ENCODE peak calls at places on chromosome 7, in nine cellular contexts. One of them, this sample, is unnamed.

GRCh38 chr7:43869898-43870240 is 552 bp upstream of the MRPS24 start:
- DNase-seq in frontal cortex: peak; percentile 39
- DNase-seq in NCI-H1048: no peak
- DNase-seq in kidney tubule cell: peak; percentile 93
- DNase-seq in NCI-H1092 treated with DMSO at 0.1 percent for 48 hours: no peak
- DNase-seq in body of pancreas: peak; percentile 38
- DNase-seq in A549: peak; percentile 38
- DNase-seq in foreskin fibroblast: peak; percentile 94
- DNase-seq in stimulated activated naive CD8-positive, alpha-beta T cell treated with anti-CD3 and anti-CD28 coated beads, Interleukin-15, Interleukin-2, amounts not matched to agents 100 U/mL and 50 U/mL, for 24 hours: peak; percentile 42
- DNase-seq in this sample: no peak

GRCh38 chr7:16657656-16658279 is 11.8 kb downstream of the BZW2 start:
- DNase-seq in body of pancreas: peak; percentile 29
- DNase-seq in stimulated activated naive CD8-positive, alpha-beta T cell treated with anti-CD3 and anti-CD28 coated beads, Interleukin-15, Interleukin-2, amounts not matched to agents 100 U/mL and 50 U/mL, for 24 hours: no peak
- DNase-seq in NCI-H1048: no peak
- DNase-seq in kidney tubule cell: peak; percentile 62
- DNase-seq in foreskin fibroblast: peak; percentile 92
- DNase-seq in NCI-H1092 treated with DMSO at 0.1 percent for 48 hours: no peak
- DNase-seq in A549: peak; percentile 77
- DNase-seq in frontal cortex: no peak
- DNase-seq in this sample: no peak

GRCh38 chr7:93835684-93836083 is 54.9 kb downstream of the TFPI2 start:
- DNase-seq in A549: no peak
- DNase-seq in stimulated activated naive CD8-positive, alpha-beta T cell treated with anti-CD3 and anti-CD28 coated beads, Interleukin-15, Interleukin-2, amounts not matched to agents 100 U/mL and 50 U/mL, for 24 hours: no peak
- DNase-seq in NCI-H1092 treated with DMSO at 0.1 percent for 48 hours: no peak
- DNase-seq in frontal cortex: no peak
- DNase-seq in body of pancreas: no peak
- DNase-seq in NCI-H1048: no peak
- DNase-seq in kidney tubule cell: no peak
- DNase-seq in foreskin fibroblast: no peak
- DNase-seq in this sample: no peak

GRCh38 chr7:18239212-18239611 is 211.6 kb upstream of the PRPS1L1 start:
- DNase-seq in kidney tubule cell: no peak
- DNase-seq in NCI-H1092 treated with DMSO at 0.1 percent for 48 hours: no peak
- DNase-seq in stimulated activated naive CD8-positive, alpha-beta T cell treated with anti-CD3 and anti-CD28 coated beads, Interleukin-15, Interleukin-2, amounts not matched to agents 100 U/mL and 50 U/mL, for 24 hours: no peak
- DNase-seq in A549: no peak
- DNase-seq in NCI-H1048: no peak
- DNase-seq in foreskin fibroblast: no peak
- DNase-seq in frontal cortex: no peak
- DNase-seq in body of pancreas: no peak
- DNase-seq in this sample: no peak

GRCh38 chr7:153224890-153225289 is 465.3 kb downstream of the ACTR3B start:
- DNase-seq in frontal cortex: no peak
- DNase-seq in body of pancreas: no peak
- DNase-seq in stimulated activated naive CD8-positive, alpha-beta T cell treated with anti-CD3 and anti-CD28 coated beads, Interleukin-15, Interleukin-2, amounts not matched to agents 100 U/mL and 50 U/mL, for 24 hours: no peak
- DNase-seq in NCI-H1092 treated with DMSO at 0.1 percent for 48 hours: no peak
- DNase-seq in A549: no peak
- DNase-seq in NCI-H1048: no peak
- DNase-seq in kidney tubule cell: no peak
- DNase-seq in foreskin fibroblast: no peak
- DNase-seq in this sample: no peak

GRCh38 chr7:134905375-134905774 is 80.9 kb upstream of the AGBL3 start:
- DNase-seq in A549: no peak
- DNase-seq in NCI-H1092 treated with DMSO at 0.1 percent for 48 hours: no peak
- DNase-seq in stimulated activated naive CD8-positive, alpha-beta T cell treated with anti-CD3 and anti-CD28 coated beads, Interleukin-15, Interleukin-2, amounts not matched to agents 100 U/mL and 50 U/mL, for 24 hours: no peak
- DNase-seq in foreskin fibroblast: peak; percentile 85
- DNase-seq in body of pancreas: peak; percentile 23
- DNase-seq in NCI-H1048: no peak
- DNase-seq in frontal cortex: no peak
- DNase-seq in kidney tubule cell: peak; percentile 38
- DNase-seq in this sample: no peak

GRCh38 chr7:12256025-12256570 is 45.0 kb downstream of the TMEM106B start:
- DNase-seq in kidney tubule cell: peak; percentile 66
- DNase-seq in body of pancreas: no peak
- DNase-seq in foreskin fibroblast: peak; percentile 7
- DNase-seq in A549: peak; percentile 14
- DNase-seq in frontal cortex: no peak
- DNase-seq in stimulated activated naive CD8-positive, alpha-beta T cell treated with anti-CD3 and anti-CD28 coated beads, Interleukin-15, Interleukin-2, amounts not matched to agents 100 U/mL and 50 U/mL, for 24 hours: no peak
- DNase-seq in NCI-H1092 treated with DMSO at 0.1 percent for 48 hours: no peak
- DNase-seq in NCI-H1048: no peak
- DNase-seq in this sample: no peak

GRCh38 chr7:134458806-134459698 is at the start of gene AKR1B1:
- DNase-seq in body of pancreas: peak; percentile 86
- DNase-seq in stimulated activated naive CD8-positive, alpha-beta T cell treated with anti-CD3 and anti-CD28 coated beads, Interleukin-15, Interleukin-2, amounts not matched to agents 100 U/mL and 50 U/mL, for 24 hours: peak; percentile 90
- DNase-seq in foreskin fibroblast: peak; percentile 92
- DNase-seq in NCI-H1048: no peak
- DNase-seq in kidney tubule cell: peak; percentile 95
- DNase-seq in NCI-H1092 treated with DMSO at 0.1 percent for 48 hours: peak; percentile 95
- DNase-seq in frontal cortex: peak; percentile 82
- DNase-seq in A549: peak; percentile 98
- DNase-seq in this sample: peak; percentile 83

GRCh38 chr7:101017099-101017777 is 2.6 kb upstream of the MUC17 start:
- DNase-seq in kidney tubule cell: peak; percentile 92
- DNase-seq in NCI-H1092 treated with DMSO at 0.1 percent for 48 hours: peak; percentile 3
- DNase-seq in body of pancreas: peak; percentile 54
- DNase-seq in stimulated activated naive CD8-positive, alpha-beta T cell treated with anti-CD3 and anti-CD28 coated beads, Interleukin-15, Interleukin-2, amounts not matched to agents 100 U/mL and 50 U/mL, for 24 hours: peak; percentile 79
- DNase-seq in A549: peak; percentile 93
- DNase-seq in foreskin fibroblast: peak; percentile 78
- DNase-seq in frontal cortex: no peak
- DNase-seq in NCI-H1048: no peak
- DNase-seq in this sample: no peak

GRCh38 chr7:6288270-6288860 is 15.9 kb upstream of the CYTH3 start:
- DNase-seq in NCI-H1048: no peak
- DNase-seq in frontal cortex: no peak
- DNase-seq in NCI-H1092 treated with DMSO at 0.1 percent for 48 hours: no peak
- DNase-seq in stimulated activated naive CD8-positive, alpha-beta T cell treated with anti-CD3 and anti-CD28 coated beads, Interleukin-15, Interleukin-2, amounts not matched to agents 100 U/mL and 50 U/mL, for 24 hours: no peak
- DNase-seq in A549: no peak
- DNase-seq in body of pancreas: no peak
- DNase-seq in kidney tubule cell: no peak
- DNase-seq in foreskin fibroblast: no peak
- DNase-seq in this sample: no peak

GRCh38 chr7:73353243-73353642 is 25.3 kb downstream of the FKBP6 start:
- DNase-seq in A549: no peak
- DNase-seq in frontal cortex: no peak
- DNase-seq in body of pancreas: no peak
- DNase-seq in kidney tubule cell: no peak
- DNase-seq in NCI-H1048: no peak
- DNase-seq in foreskin fibroblast: no peak
- DNase-seq in stimulated activated naive CD8-positive, alpha-beta T cell treated with anti-CD3 and anti-CD28 coated beads, Interleukin-15, Interleukin-2, amounts not matched to agents 100 U/mL and 50 U/mL, for 24 hours: no peak
- DNase-seq in NCI-H1092 treated with DMSO at 0.1 percent for 48 hours: no peak
- DNase-seq in this sample: no peak

GRCh38 chr7:82204694-82205093 is 238.9 kb downstream of the CACNA2D1 start:
- DNase-seq in foreskin fibroblast: peak; percentile 36
- DNase-seq in A549: peak; percentile 57
- DNase-seq in kidney tubule cell: peak; percentile 96
- DNase-seq in NCI-H1048: no peak
- DNase-seq in frontal cortex: no peak
- DNase-seq in stimulated activated naive CD8-positive, alpha-beta T cell treated with anti-CD3 and anti-CD28 coated beads, Interleukin-15, Interleukin-2, amounts not matched to agents 100 U/mL and 50 U/mL, for 24 hours: no peak
- DNase-seq in NCI-H1092 treated with DMSO at 0.1 percent for 48 hours: no peak
- DNase-seq in body of pancreas: peak; percentile 17
- DNase-seq in this sample: no peak

GRCh38 chr7:7272294-7272693 is 90.0 kb downstream of the C1GALT1 start:
- DNase-seq in foreskin fibroblast: no peak
- DNase-seq in kidney tubule cell: no peak
- DNase-seq in A549: no peak
- DNase-seq in NCI-H1092 treated with DMSO at 0.1 percent for 48 hours: no peak
- DNase-seq in frontal cortex: no peak
- DNase-seq in body of pancreas: no peak
- DNase-seq in stimulated activated naive CD8-positive, alpha-beta T cell treated with anti-CD3 and anti-CD28 coated beads, Interleukin-15, Interleukin-2, amounts not matched to agents 100 U/mL and 50 U/mL, for 24 hours: no peak
- DNase-seq in NCI-H1048: no peak
- DNase-seq in this sample: no peak

GRCh38 chr7:121510302-121510701 is 114.2 kb upstream of the FAM3C start:
- DNase-seq in foreskin fibroblast: no peak
- DNase-seq in body of pancreas: peak; percentile 23
- DNase-seq in NCI-H1048: no peak
- DNase-seq in stimulated activated naive CD8-positive, alpha-beta T cell treated with anti-CD3 and anti-CD28 coated beads, Interleukin-15, Interleukin-2, amounts not matched to agents 100 U/mL and 50 U/mL, for 24 hours: peak; percentile 12
- DNase-seq in A549: peak; percentile 6
- DNase-seq in frontal cortex: no peak
- DNase-seq in kidney tubule cell: no peak
- DNase-seq in NCI-H1092 treated with DMSO at 0.1 percent for 48 hours: no peak
- DNase-seq in this sample: no peak

GRCh38 chr7:156220701-156221100 is 408.4 kb upstream of the SHH start:
- DNase-seq in NCI-H1048: no peak
- DNase-seq in kidney tubule cell: no peak
- DNase-seq in body of pancreas: no peak
- DNase-seq in frontal cortex: no peak
- DNase-seq in A549: no peak
- DNase-seq in foreskin fibroblast: no peak
- DNase-seq in stimulated activated naive CD8-positive, alpha-beta T cell treated with anti-CD3 and anti-CD28 coated beads, Interleukin-15, Interleukin-2, amounts not matched to agents 100 U/mL and 50 U/mL, for 24 hours: no peak
- DNase-seq in NCI-H1092 treated with DMSO at 0.1 percent for 48 hours: no peak
- DNase-seq in this sample: no peak

GRCh38 chr7:111029574-111030357 is 61.2 kb upstream of the LRRN3 start:
- DNase-seq in NCI-H1092 treated with DMSO at 0.1 percent for 48 hours: peak; percentile 44
- DNase-seq in frontal cortex: no peak
- DNase-seq in body of pancreas: peak; percentile 20
- DNase-seq in kidney tubule cell: peak; percentile 17
- DNase-seq in NCI-H1048: no peak
- DNase-seq in A549: no peak
- DNase-seq in stimulated activated naive CD8-positive, alpha-beta T cell treated with anti-CD3 and anti-CD28 coated beads, Interleukin-15, Interleukin-2, amounts not matched to agents 100 U/mL and 50 U/mL, for 24 hours: peak; percentile 51
- DNase-seq in foreskin fibroblast: peak; percentile 62
- DNase-seq in this sample: no peak

GRCh38 chr7:130369110-130369711 is 11.1 kb upstream of the CPA1 start:
- DNase-seq in NCI-H1048: no peak
- DNase-seq in A549: peak; percentile 22
- DNase-seq in stimulated activated naive CD8-positive, alpha-beta T cell treated with anti-CD3 and anti-CD28 coated beads, Interleukin-15, Interleukin-2, amounts not matched to agents 100 U/mL and 50 U/mL, for 24 hours: no peak
- DNase-seq in foreskin fibroblast: peak; percentile 93
- DNase-seq in body of pancreas: peak; percentile 60
- DNase-seq in NCI-H1092 treated with DMSO at 0.1 percent for 48 hours: no peak
- DNase-seq in kidney tubule cell: peak; percentile 33
- DNase-seq in frontal cortex: no peak
- DNase-seq in this sample: no peak

GRCh38 chr7:116227678-116228239 is 17.4 kb downstream of the TES start:
- DNase-seq in NCI-H1048: no peak
- DNase-seq in frontal cortex: no peak
- DNase-seq in NCI-H1092 treated with DMSO at 0.1 percent for 48 hours: no peak
- DNase-seq in A549: no peak
- DNase-seq in stimulated activated naive CD8-positive, alpha-beta T cell treated with anti-CD3 and anti-CD28 coated beads, Interleukin-15, Interleukin-2, amounts not matched to agents 100 U/mL and 50 U/mL, for 24 hours: no peak
- DNase-seq in body of pancreas: no peak
- DNase-seq in foreskin fibroblast: peak; percentile 75
- DNase-seq in kidney tubule cell: peak; percentile 51
- DNase-seq in this sample: no peak

GRCh38 chr7:108347616-108348015 is 108.6 kb downstream of the NRCAM start:
- DNase-seq in NCI-H1048: no peak
- DNase-seq in NCI-H1092 treated with DMSO at 0.1 percent for 48 hours: no peak
- DNase-seq in kidney tubule cell: peak; percentile 48
- DNase-seq in A549: peak; percentile 23
- DNase-seq in body of pancreas: no peak
- DNase-seq in frontal cortex: no peak
- DNase-seq in stimulated activated naive CD8-positive, alpha-beta T cell treated with anti-CD3 and anti-CD28 coated beads, Interleukin-15, Interleukin-2, amounts not matched to agents 100 U/mL and 50 U/mL, for 24 hours: no peak
- DNase-seq in foreskin fibroblast: peak; percentile 55
- DNase-seq in this sample: no peak

GRCh38 chr7:128132426-128133069 is 101.3 kb upstream of the LRRC4 start:
- DNase-seq in body of pancreas: no peak
- DNase-seq in NCI-H1092 treated with DMSO at 0.1 percent for 48 hours: no peak
- DNase-seq in NCI-H1048: no peak
- DNase-seq in stimulated activated naive CD8-positive, alpha-beta T cell treated with anti-CD3 and anti-CD28 coated beads, Interleukin-15, Interleukin-2, amounts not matched to agents 100 U/mL and 50 U/mL, for 24 hours: no peak
- DNase-seq in kidney tubule cell: no peak
- DNase-seq in frontal cortex: no peak
- DNase-seq in foreskin fibroblast: no peak
- DNase-seq in A549: no peak
- DNase-seq in this sample: no peak

GRCh38 chr7:34042406-34042805 is 137.1 kb downstream of the BMPER start:
- DNase-seq in frontal cortex: no peak
- DNase-seq in body of pancreas: no peak
- DNase-seq in foreskin fibroblast: peak; percentile 56
- DNase-seq in NCI-H1092 treated with DMSO at 0.1 percent for 48 hours: no peak
- DNase-seq in stimulated activated naive CD8-positive, alpha-beta T cell treated with anti-CD3 and anti-CD28 coated beads, Interleukin-15, Interleukin-2, amounts not matched to agents 100 U/mL and 50 U/mL, for 24 hours: no peak
- DNase-seq in kidney tubule cell: no peak
- DNase-seq in NCI-H1048: no peak
- DNase-seq in A549: no peak
- DNase-seq in this sample: no peak

GRCh38 chr7:55552320-55553086 is 19.8 kb downstream of the VOPP1 start:
- DNase-seq in stimulated activated naive CD8-positive, alpha-beta T cell treated with anti-CD3 and anti-CD28 coated beads, Interleukin-15, Interleukin-2, amounts not matched to agents 100 U/mL and 50 U/mL, for 24 hours: no peak
- DNase-seq in kidney tubule cell: peak; percentile 92
- DNase-seq in NCI-H1092 treated with DMSO at 0.1 percent for 48 hours: no peak
- DNase-seq in A549: peak; percentile 37
- DNase-seq in NCI-H1048: no peak
- DNase-seq in body of pancreas: peak; percentile 29
- DNase-seq in foreskin fibroblast: peak; percentile 38
- DNase-seq in frontal cortex: no peak
- DNase-seq in this sample: no peak

GRCh38 chr7:48251766-48252165 is 80.5 kb downstream of the ABCA13 start:
- DNase-seq in NCI-H1048: no peak
- DNase-seq in kidney tubule cell: no peak
- DNase-seq in stimulated activated naive CD8-positive, alpha-beta T cell treated with anti-CD3 and anti-CD28 coated beads, Interleukin-15, Interleukin-2, amounts not matched to agents 100 U/mL and 50 U/mL, for 24 hours: no peak
- DNase-seq in frontal cortex: no peak
- DNase-seq in body of pancreas: no peak
- DNase-seq in A549: no peak
- DNase-seq in NCI-H1092 treated with DMSO at 0.1 percent for 48 hours: no peak
- DNase-seq in foreskin fibroblast: no peak
- DNase-seq in this sample: no peak

GRCh38 chr7:26122745-26123144 is 29.3 kb upstream of the NFE2L3 start:
- DNase-seq in A549: no peak
- DNase-seq in NCI-H1048: no peak
- DNase-seq in NCI-H1092 treated with DMSO at 0.1 percent for 48 hours: no peak
- DNase-seq in frontal cortex: no peak
- DNase-seq in kidney tubule cell: no peak
- DNase-seq in foreskin fibroblast: no peak
- DNase-seq in body of pancreas: no peak
- DNase-seq in stimulated activated naive CD8-positive, alpha-beta T cell treated with anti-CD3 and anti-CD28 coated beads, Interleukin-15, Interleukin-2, amounts not matched to agents 100 U/mL and 50 U/mL, for 24 hours: no peak
- DNase-seq in this sample: no peak

GRCh38 chr7:108449577-108449920 is 6.7 kb downstream of the NRCAM start:
- DNase-seq in foreskin fibroblast: no peak
- DNase-seq in NCI-H1092 treated with DMSO at 0.1 percent for 48 hours: no peak
- DNase-seq in stimulated activated naive CD8-positive, alpha-beta T cell treated with anti-CD3 and anti-CD28 coated beads, Interleukin-15, Interleukin-2, amounts not matched to agents 100 U/mL and 50 U/mL, for 24 hours: no peak
- DNase-seq in frontal cortex: no peak
- DNase-seq in NCI-H1048: no peak
- DNase-seq in body of pancreas: no peak
- DNase-seq in kidney tubule cell: no peak
- DNase-seq in A549: no peak
- DNase-seq in this sample: no peak

GRCh38 chr7:131327049-131327625 is 539 bp upstream of the MKLN1 start:
- DNase-seq in NCI-H1092 treated with DMSO at 0.1 percent for 48 hours: no peak
- DNase-seq in frontal cortex: peak; percentile 49
- DNase-seq in kidney tubule cell: peak; percentile 68
- DNase-seq in stimulated activated naive CD8-positive, alpha-beta T cell treated with anti-CD3 and anti-CD28 coated beads, Interleukin-15, Interleukin-2, amounts not matched to agents 100 U/mL and 50 U/mL, for 24 hours: peak; percentile 21
- DNase-seq in A549: peak; percentile 77
- DNase-seq in foreskin fibroblast: peak; percentile 71
- DNase-seq in body of pancreas: no peak
- DNase-seq in NCI-H1048: no peak
- DNase-seq in this sample: no peak

GRCh38 chr7:36015733-36016132 is 137.3 kb upstream of the EEPD1 start:
- DNase-seq in kidney tubule cell: peak; percentile 66
- DNase-seq in NCI-H1048: no peak
- DNase-seq in frontal cortex: no peak
- DNase-seq in foreskin fibroblast: no peak
- DNase-seq in stimulated activated naive CD8-positive, alpha-beta T cell treated with anti-CD3 and anti-CD28 coated beads, Interleukin-15, Interleukin-2, amounts not matched to agents 100 U/mL and 50 U/mL, for 24 hours: no peak
- DNase-seq in NCI-H1092 treated with DMSO at 0.1 percent for 48 hours: no peak
- DNase-seq in body of pancreas: no peak
- DNase-seq in A549: no peak
- DNase-seq in this sample: no peak

This sample was measured in NCI-H774.